ENCODE peak calls at places on chromosomes 3 and 15, in six cellular contexts. A, V, M, C, U and J are unnamed samples.

GRCh38 chr15:31086344-31086743 is 15.2 kb downstream of the TRPM1 start:
- DNase-seq in M (no peak), V (no peak), U (no peak), C (no peak), A (no peak), J (peak; percentile 59)

GRCh38 chr15:64314456-64314855 is 41.5 kb downstream of the CSNK1G1 start:
- DNase-seq in A (no peak), C (no peak), M (no peak), V (no peak), U (no peak), J (no peak)

GRCh38 chr3:194169595-194169994 is 33.6 kb downstream of the HES1 start:
- DNase-seq in U (no peak), M (no peak), A (no peak), V (no peak), C (no peak), J (no peak)

GRCh38 chr3:81968628-81969027 is 207.2 kb upstream of the GBE1 start:
- DNase-seq in A (no peak), V (no peak), U (no peak), M (no peak), C (no peak), J (no peak)

GRCh38 chr3:189573004-189573403 is 58.2 kb upstream of the TP63 start:
- DNase-seq in A (no peak), C (no peak), U (no peak), V (no peak), M (no peak), J (no peak)

GRCh38 chr3:101902041-101902440 is 52.7 kb downstream of the NFKBIZ start:
- DNase-seq in M (no peak), A (peak; percentile 37), U (no peak), C (peak; percentile 21), V (no peak), J (no peak)

GRCh38 chr15:85024509-85025336 is 43.1 kb downstream of the PDE8A start:
- DNase-seq in U (no peak), M (no peak), C (peak; percentile 51), A (no peak), V (no peak), J (no peak)

GRCh38 chr15:43939070-43939469 is 112.3 kb downstream of the WDR76 start:
- DNase-seq in U (no peak), V (no peak), A (peak; percentile 12), C (peak; percentile 25), M (peak; percentile 14), J (no peak)

GRCh38 chr3:98966434-98966833 is 64.9 kb upstream of the DCBLD2 start:
- DNase-seq in U (no peak), M (no peak), V (no peak), A (peak; percentile 49), C (no peak), J (no peak)

GRCh38 chr3:142931222-142931621 is 32.3 kb downstream of the PAQR9 start:
- DNase-seq in C (peak; percentile 58), A (no peak), M (peak; percentile 14), U (no peak), V (no peak), J (no peak)

GRCh38 chr3:4394048-4394447 is 73.0 kb downstream of the SUMF1 start:
- DNase-seq in V (no peak), M (peak; percentile 11), C (no peak), U (no peak), A (no peak), J (no peak)

GRCh38 chr3:117756580-117756979 is 1047.0 kb downstream of the TUSC7 start:
- DNase-seq in V (no peak), C (no peak), M (no peak), A (no peak), U (no peak), J (no peak)

GRCh38 chr3:40137586-40138295 is 171.8 kb upstream of the EIF1B start:
- DNase-seq in A (no peak), V (no peak), U (no peak), C (no peak), M (no peak), J (no peak)

DNA sequence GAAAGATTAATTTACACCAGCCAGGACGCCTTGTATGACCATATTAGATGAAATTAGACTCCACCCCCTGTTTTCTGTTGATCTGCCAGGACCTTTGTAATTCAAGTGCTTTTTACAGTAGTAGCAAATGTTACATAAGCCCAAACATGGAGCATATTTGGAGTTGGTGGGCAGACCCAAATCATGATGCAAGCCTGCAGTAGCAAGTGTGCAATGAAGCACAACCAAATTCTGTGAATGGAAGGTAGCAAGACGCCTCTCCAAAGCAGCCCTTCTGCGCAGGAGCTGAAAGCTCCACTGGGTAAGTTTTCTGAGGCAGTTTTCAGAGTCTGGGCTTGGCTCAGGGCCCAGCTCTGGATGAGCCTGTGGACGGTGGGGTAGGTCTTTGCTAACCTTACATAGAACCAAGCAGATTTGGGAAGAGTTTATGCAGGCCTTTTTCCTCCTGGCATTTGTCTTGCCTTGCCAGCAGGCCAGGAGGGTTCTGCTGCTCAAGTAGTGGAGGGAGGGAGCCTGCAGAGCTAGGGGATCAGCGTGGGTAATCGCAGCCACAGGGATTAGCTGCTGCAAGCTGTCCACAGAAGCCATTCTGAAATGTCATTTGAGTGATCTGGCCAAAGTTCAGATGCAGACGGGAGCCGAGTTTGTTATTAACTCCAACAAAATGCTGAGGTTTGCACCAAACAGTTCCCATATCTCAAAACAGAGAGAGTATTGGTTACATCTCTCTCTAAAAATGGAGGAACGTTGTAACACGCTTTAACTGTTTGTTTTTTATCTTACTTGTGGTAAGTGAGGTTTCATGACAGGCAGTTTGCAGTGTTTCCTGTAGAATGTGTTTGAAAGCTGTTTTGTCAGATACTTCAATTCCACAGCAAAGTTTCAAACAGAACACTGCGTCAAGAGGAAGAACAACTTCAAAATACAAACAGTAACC is 55.4 kb downstream of the PSMD6 start:
- DNase-seq in V (peak; percentile 36), U (peak; percentile 19), M (peak; percentile 57), C (no peak), A (no peak), J (peak; percentile 87)
- H3K4me3 ChIP-seq in V (no peak overlapping the region), U (no peak overlapping the region), M (peak overlapping the region; percentile 18), C (peak overlapping the region; percentile 5), A (no peak overlapping the region), J (no peak overlapping the region)

GRCh38 chr3:184234224-184234623 is 4.8 kb downstream of the VWA5B2 start:
- DNase-seq in A (peak; percentile 85), U (peak; percentile 79), V (peak; percentile 65), M (no peak), C (peak; percentile 67), J (no peak)
- TF ChIP-seq CTCF in A (peak; percentile 35), U (no peak), V (no peak), M (no peak), C (no peak), J (no peak)

GRCh38 chr3:195813916-195814486 is 2.3 kb upstream of the MUC4 start:
- DNase-seq in V (no peak), A (no peak), U (no peak), M (no peak), C (no peak), J (no peak)
- TF ChIP-seq POLR2A in V (no peak), A (no peak), U (no peak), M (no peak), C (no peak), J (no peak)

DNA sequence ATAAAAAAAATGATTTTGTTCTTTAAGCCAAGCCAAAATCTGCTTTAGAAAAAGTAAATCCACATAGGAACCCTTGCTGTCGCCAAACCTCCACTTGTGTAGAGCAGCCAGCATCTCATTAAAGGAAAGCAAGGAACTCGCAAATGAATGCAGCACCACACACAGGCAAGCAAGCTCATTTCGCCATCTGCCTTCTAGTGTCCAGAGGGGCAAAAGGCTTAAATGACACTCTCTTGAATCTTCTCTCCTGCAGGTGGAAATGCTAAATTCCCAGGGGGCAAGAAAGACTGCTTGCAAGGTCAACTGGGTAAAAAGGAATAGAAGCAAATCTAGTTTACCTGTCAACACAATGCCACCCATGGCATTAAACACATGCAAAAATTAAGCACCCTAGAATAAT is 2.4 kb downstream of the MB21D2 start:
- DNase-seq in V (no peak), C (no peak), M (no peak), U (peak; percentile 63), A (no peak), J (no peak)
- H3K4me3 ChIP-seq in V (no peak overlapping the region), C (no peak overlapping the region), M (no peak overlapping the region), U (no peak overlapping the region), A (no peak overlapping the region), J (no peak overlapping the region)

GRCh38 chr3:177557561-177557960 is 360.3 kb upstream of the TBL1XR1 start:
- DNase-seq in M (no peak), A (no peak), U (no peak), V (no peak), C (no peak), J (no peak)

GRCh38 chr3:177563381-177563780 is 366.1 kb upstream of the TBL1XR1 start:
- DNase-seq in C (no peak), V (no peak), A (no peak), M (no peak), U (no peak), J (no peak)

GRCh38 chr3:177561769-177562360 is 364.6 kb upstream of the TBL1XR1 start:
- DNase-seq in V (no peak), A (no peak), M (no peak), U (no peak), C (no peak), J (no peak)

GRCh38 chr3:177563792-177564191 is 366.5 kb upstream of the TBL1XR1 start:
- DNase-seq in A (no peak), C (no peak), M (no peak), U (no peak), V (no peak), J (no peak)

DNA sequence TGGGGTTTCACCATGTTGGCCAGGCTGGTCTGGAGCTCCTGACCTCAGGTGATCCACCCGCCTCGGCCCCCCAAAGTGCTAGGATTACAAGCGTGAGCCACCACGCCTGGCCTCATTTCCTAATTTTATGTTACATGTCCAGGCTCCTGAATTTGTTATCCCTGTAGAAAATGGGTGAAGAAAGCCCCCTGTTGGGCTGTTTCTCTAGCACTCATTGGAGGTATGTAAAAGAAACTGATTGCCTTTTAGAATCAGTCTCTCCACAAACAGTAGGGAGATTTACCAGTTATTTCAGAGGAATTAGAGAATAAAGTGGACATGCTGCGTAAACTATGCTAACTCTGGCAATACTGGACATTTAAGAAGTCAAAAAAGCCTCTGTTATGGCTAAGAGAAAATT is 364.1 kb upstream of the TBL1XR1 start:
- DNase-seq in M (no peak), U (no peak), A (no peak), C (no peak), V (no peak), J (no peak)
- TF ChIP-seq CTCF in M (no peak), U (no peak), A (no peak), C (no peak), V (no peak), J (no peak)

GRCh38 chr3:183551930-183552329 is 3.6 kb downstream of the KLHL6 start:
- DNase-seq in A (no peak), V (no peak), C (no peak), U (no peak), M (no peak), J (no peak)

GRCh38 chr3:183560607-183561006 is 5.1 kb upstream of the KLHL6 start:
- DNase-seq in M (no peak), V (no peak), U (no peak), A (no peak), C (no peak), J (no peak)

GRCh38 chr3:183553263-183554026 is 2.1 kb downstream of the KLHL6 start:
- DNase-seq in M (no peak), C (no peak), V (no peak), U (no peak), A (no peak), J (no peak)

GRCh38 chr3:183554377-183554776 is 1.1 kb downstream of the KLHL6 start:
- DNase-seq in A (no peak), V (no peak), C (no peak), U (no peak), M (no peak), J (no peak)

GRCh38 chr3:183555541-183556081 is at the start of gene KLHL6:
- DNase-seq in M (peak; percentile 65), V (peak; percentile 54), A (no peak), U (peak; percentile 25), C (no peak), J (peak; percentile 31)
- TF ChIP-seq POLR2A in M (peak; percentile 63), V (peak; percentile 22), A (no peak), U (no peak), C (no peak), J (no peak)